ENCODE peak calls at places on chromosomes 13 and 19, in eight cellular contexts. One of them, this sample, is unnamed.

GRCh38 chr13:99225078-99225477 is 24.4 kb downstream of the UBAC2 start:
- DNase-seq in stimulated activated CD4-positive, alpha-beta T cell treated with anti-CD3 and anti-CD28 coated beads, Interleukin-15, amount 100 ng/mL, for 1 hour: no peak
- DNase-seq in astrocyte of the hippocampus: no peak
- DNase-seq in CD14-positive monocyte: no peak
- DNase-seq in progenitor cell of endocrine pancreas: no peak
- DNase-seq in dorsolateral prefrontal cortex: no peak
- DNase-seq in stimulated activated CD8-positive, alpha-beta memory T cell treated with anti-CD3 and anti-CD28 coated beads, Interleukin-4, amount 100 ng/mL, for 4 hours: no peak
- DNase-seq in ascending aorta: no peak
- DNase-seq in this sample: no peak

GRCh38 chr13:35881360-35881759 is 249.8 kb downstream of the DCLK1 start:
- DNase-seq in CD14-positive monocyte: no peak
- DNase-seq in dorsolateral prefrontal cortex: peak; percentile 87
- DNase-seq in ascending aorta: no peak
- DNase-seq in stimulated activated CD4-positive, alpha-beta T cell treated with anti-CD3 and anti-CD28 coated beads, Interleukin-15, amount 100 ng/mL, for 1 hour: no peak
- DNase-seq in astrocyte of the hippocampus: peak; percentile 84
- DNase-seq in stimulated activated CD8-positive, alpha-beta memory T cell treated with anti-CD3 and anti-CD28 coated beads, Interleukin-4, amount 100 ng/mL, for 4 hours: no peak
- DNase-seq in progenitor cell of endocrine pancreas: no peak
- DNase-seq in this sample: no peak

GRCh38 chr13:30698023-30698422 is 37.3 kb upstream of the ALOX5AP start:
- DNase-seq in dorsolateral prefrontal cortex: no peak
- DNase-seq in stimulated activated CD4-positive, alpha-beta T cell treated with anti-CD3 and anti-CD28 coated beads, Interleukin-15, amount 100 ng/mL, for 1 hour: no peak
- DNase-seq in astrocyte of the hippocampus: peak; percentile 67
- DNase-seq in ascending aorta: peak; percentile 37
- DNase-seq in CD14-positive monocyte: no peak
- DNase-seq in progenitor cell of endocrine pancreas: no peak
- DNase-seq in stimulated activated CD8-positive, alpha-beta memory T cell treated with anti-CD3 and anti-CD28 coated beads, Interleukin-4, amount 100 ng/mL, for 4 hours: no peak
- DNase-seq in this sample: no peak

GRCh38 chr13:112713517-112714253 is 23.8 kb downstream of the ATP11A start:
- DNase-seq in ascending aorta: peak; percentile 37
- DNase-seq in astrocyte of the hippocampus: no peak
- DNase-seq in progenitor cell of endocrine pancreas: no peak
- DNase-seq in stimulated activated CD4-positive, alpha-beta T cell treated with anti-CD3 and anti-CD28 coated beads, Interleukin-15, amount 100 ng/mL, for 1 hour: no peak
- DNase-seq in CD14-positive monocyte: no peak
- DNase-seq in dorsolateral prefrontal cortex: no peak
- DNase-seq in stimulated activated CD8-positive, alpha-beta memory T cell treated with anti-CD3 and anti-CD28 coated beads, Interleukin-4, amount 100 ng/mL, for 4 hours: no peak
- DNase-seq in this sample: no peak

GRCh38 chr13:59038824-59039223 is 1124.9 kb downstream of the DIAPH3 start:
- DNase-seq in progenitor cell of endocrine pancreas: no peak
- DNase-seq in CD14-positive monocyte: no peak
- DNase-seq in astrocyte of the hippocampus: peak; percentile 67
- DNase-seq in stimulated activated CD8-positive, alpha-beta memory T cell treated with anti-CD3 and anti-CD28 coated beads, Interleukin-4, amount 100 ng/mL, for 4 hours: no peak
- DNase-seq in dorsolateral prefrontal cortex: no peak
- DNase-seq in ascending aorta: no peak
- DNase-seq in stimulated activated CD4-positive, alpha-beta T cell treated with anti-CD3 and anti-CD28 coated beads, Interleukin-15, amount 100 ng/mL, for 1 hour: no peak
- DNase-seq in this sample: no peak

GRCh38 chr13:52371736-52372247 is 34.2 kb downstream of the THSD1 start:
- DNase-seq in dorsolateral prefrontal cortex: no peak
- DNase-seq in ascending aorta: no peak
- DNase-seq in stimulated activated CD8-positive, alpha-beta memory T cell treated with anti-CD3 and anti-CD28 coated beads, Interleukin-4, amount 100 ng/mL, for 4 hours: no peak
- DNase-seq in stimulated activated CD4-positive, alpha-beta T cell treated with anti-CD3 and anti-CD28 coated beads, Interleukin-15, amount 100 ng/mL, for 1 hour: no peak
- DNase-seq in CD14-positive monocyte: no peak
- DNase-seq in progenitor cell of endocrine pancreas: no peak
- DNase-seq in astrocyte of the hippocampus: peak; percentile 64
- DNase-seq in this sample: no peak

GRCh38 chr13:38630780-38631179 is 56.1 kb upstream of the FREM2 start:
- DNase-seq in progenitor cell of endocrine pancreas: no peak
- DNase-seq in stimulated activated CD4-positive, alpha-beta T cell treated with anti-CD3 and anti-CD28 coated beads, Interleukin-15, amount 100 ng/mL, for 1 hour: no peak
- DNase-seq in stimulated activated CD8-positive, alpha-beta memory T cell treated with anti-CD3 and anti-CD28 coated beads, Interleukin-4, amount 100 ng/mL, for 4 hours: no peak
- DNase-seq in astrocyte of the hippocampus: no peak
- DNase-seq in dorsolateral prefrontal cortex: no peak
- DNase-seq in ascending aorta: no peak
- DNase-seq in CD14-positive monocyte: no peak
- DNase-seq in this sample: no peak

GRCh38 chr19:55116232-55117062 is 990 bp downstream of the PPP1R12C start:
- DNase-seq in astrocyte of the hippocampus: peak; percentile 68
- DNase-seq in progenitor cell of endocrine pancreas: no peak
- DNase-seq in stimulated activated CD8-positive, alpha-beta memory T cell treated with anti-CD3 and anti-CD28 coated beads, Interleukin-4, amount 100 ng/mL, for 4 hours: no peak
- DNase-seq in ascending aorta: peak; percentile 84
- DNase-seq in CD14-positive monocyte: peak; percentile 80
- DNase-seq in stimulated activated CD4-positive, alpha-beta T cell treated with anti-CD3 and anti-CD28 coated beads, Interleukin-15, amount 100 ng/mL, for 1 hour: no peak
- DNase-seq in dorsolateral prefrontal cortex: peak; percentile 83
- DNase-seq in this sample: no peak

GRCh38 chr19:4452230-4452990 is 5.2 kb downstream of the UBXN6 start:
- DNase-seq in astrocyte of the hippocampus: no peak
- DNase-seq in progenitor cell of endocrine pancreas: no peak
- DNase-seq in CD14-positive monocyte: no peak
- DNase-seq in ascending aorta: no peak
- DNase-seq in dorsolateral prefrontal cortex: no peak
- DNase-seq in stimulated activated CD4-positive, alpha-beta T cell treated with anti-CD3 and anti-CD28 coated beads, Interleukin-15, amount 100 ng/mL, for 1 hour: no peak
- DNase-seq in stimulated activated CD8-positive, alpha-beta memory T cell treated with anti-CD3 and anti-CD28 coated beads, Interleukin-4, amount 100 ng/mL, for 4 hours: no peak
- DNase-seq in this sample: no peak

GRCh38 chr13:60583911-60584753 is 187.1 kb downstream of the TDRD3 start:
- DNase-seq in stimulated activated CD8-positive, alpha-beta memory T cell treated with anti-CD3 and anti-CD28 coated beads, Interleukin-4, amount 100 ng/mL, for 4 hours: no peak
- DNase-seq in astrocyte of the hippocampus: peak; percentile 69
- DNase-seq in CD14-positive monocyte: no peak
- DNase-seq in dorsolateral prefrontal cortex: peak; percentile 21
- DNase-seq in progenitor cell of endocrine pancreas: no peak
- DNase-seq in ascending aorta: no peak
- DNase-seq in stimulated activated CD4-positive, alpha-beta T cell treated with anti-CD3 and anti-CD28 coated beads, Interleukin-15, amount 100 ng/mL, for 1 hour: no peak
- DNase-seq in this sample: peak; percentile 5

GRCh38 chr19:3499738-3500428 is 591 bp downstream of the DOHH start:
- DNase-seq in stimulated activated CD4-positive, alpha-beta T cell treated with anti-CD3 and anti-CD28 coated beads, Interleukin-15, amount 100 ng/mL, for 1 hour: no peak
- DNase-seq in astrocyte of the hippocampus: no peak
- DNase-seq in stimulated activated CD8-positive, alpha-beta memory T cell treated with anti-CD3 and anti-CD28 coated beads, Interleukin-4, amount 100 ng/mL, for 4 hours: no peak
- DNase-seq in progenitor cell of endocrine pancreas: no peak
- DNase-seq in ascending aorta: no peak
- DNase-seq in dorsolateral prefrontal cortex: no peak
- DNase-seq in CD14-positive monocyte: no peak
- DNase-seq in this sample: no peak

GRCh38 chr13:93246069-93246468 is 19.5 kb downstream of the GPC6 start:
- DNase-seq in progenitor cell of endocrine pancreas: no peak
- DNase-seq in stimulated activated CD8-positive, alpha-beta memory T cell treated with anti-CD3 and anti-CD28 coated beads, Interleukin-4, amount 100 ng/mL, for 4 hours: no peak
- DNase-seq in dorsolateral prefrontal cortex: no peak
- DNase-seq in ascending aorta: no peak
- DNase-seq in astrocyte of the hippocampus: no peak
- DNase-seq in stimulated activated CD4-positive, alpha-beta T cell treated with anti-CD3 and anti-CD28 coated beads, Interleukin-15, amount 100 ng/mL, for 1 hour: no peak
- DNase-seq in CD14-positive monocyte: no peak
- DNase-seq in this sample: no peak

GRCh38 chr19:383922-384800 is 24.8 kb downstream of the C2CD4C start:
- DNase-seq in dorsolateral prefrontal cortex: no peak
- DNase-seq in stimulated activated CD8-positive, alpha-beta memory T cell treated with anti-CD3 and anti-CD28 coated beads, Interleukin-4, amount 100 ng/mL, for 4 hours: no peak
- DNase-seq in CD14-positive monocyte: no peak
- DNase-seq in stimulated activated CD4-positive, alpha-beta T cell treated with anti-CD3 and anti-CD28 coated beads, Interleukin-15, amount 100 ng/mL, for 1 hour: no peak
- DNase-seq in ascending aorta: peak; percentile 51
- DNase-seq in progenitor cell of endocrine pancreas: no peak
- DNase-seq in astrocyte of the hippocampus: peak; percentile 48
- DNase-seq in this sample: no peak

GRCh38 chr13:110290811-110291210 is 16.1 kb downstream of the COL4A1 start:
- DNase-seq in ascending aorta: peak; percentile 60
- DNase-seq in stimulated activated CD8-positive, alpha-beta memory T cell treated with anti-CD3 and anti-CD28 coated beads, Interleukin-4, amount 100 ng/mL, for 4 hours: no peak
- DNase-seq in CD14-positive monocyte: no peak
- DNase-seq in dorsolateral prefrontal cortex: no peak
- DNase-seq in stimulated activated CD4-positive, alpha-beta T cell treated with anti-CD3 and anti-CD28 coated beads, Interleukin-15, amount 100 ng/mL, for 1 hour: no peak
- DNase-seq in astrocyte of the hippocampus: no peak
- DNase-seq in progenitor cell of endocrine pancreas: no peak
- DNase-seq in this sample: no peak

GRCh38 chr19:3176715-3177501 is 1.7 kb upstream of the S1PR4 start:
- DNase-seq in stimulated activated CD8-positive, alpha-beta memory T cell treated with anti-CD3 and anti-CD28 coated beads, Interleukin-4, amount 100 ng/mL, for 4 hours: peak; percentile 47
- DNase-seq in astrocyte of the hippocampus: peak; percentile 64
- DNase-seq in progenitor cell of endocrine pancreas: no peak
- DNase-seq in CD14-positive monocyte: peak; percentile 88
- DNase-seq in dorsolateral prefrontal cortex: no peak
- DNase-seq in ascending aorta: no peak
- DNase-seq in stimulated activated CD4-positive, alpha-beta T cell treated with anti-CD3 and anti-CD28 coated beads, Interleukin-15, amount 100 ng/mL, for 1 hour: peak; percentile 55
- DNase-seq in this sample: no peak

GRCh38 chr13:99376924-99377323 is 69.7 kb upstream of the GPR183 start:
- DNase-seq in CD14-positive monocyte: no peak
- DNase-seq in stimulated activated CD4-positive, alpha-beta T cell treated with anti-CD3 and anti-CD28 coated beads, Interleukin-15, amount 100 ng/mL, for 1 hour: no peak
- DNase-seq in ascending aorta: no peak
- DNase-seq in astrocyte of the hippocampus: no peak
- DNase-seq in dorsolateral prefrontal cortex: no peak
- DNase-seq in progenitor cell of endocrine pancreas: no peak
- DNase-seq in stimulated activated CD8-positive, alpha-beta memory T cell treated with anti-CD3 and anti-CD28 coated beads, Interleukin-4, amount 100 ng/mL, for 4 hours: no peak
- DNase-seq in this sample: no peak

GRCh38 chr19:41784337-41785239 is 11.8 kb upstream of the CEACAM3 start:
- DNase-seq in stimulated activated CD4-positive, alpha-beta T cell treated with anti-CD3 and anti-CD28 coated beads, Interleukin-15, amount 100 ng/mL, for 1 hour: no peak
- DNase-seq in dorsolateral prefrontal cortex: no peak
- DNase-seq in CD14-positive monocyte: no peak
- DNase-seq in stimulated activated CD8-positive, alpha-beta memory T cell treated with anti-CD3 and anti-CD28 coated beads, Interleukin-4, amount 100 ng/mL, for 4 hours: no peak
- DNase-seq in progenitor cell of endocrine pancreas: no peak
- DNase-seq in ascending aorta: no peak
- DNase-seq in astrocyte of the hippocampus: no peak
- DNase-seq in this sample: no peak

GRCh38 chr19:7461841-7462629 is 26.8 kb downstream of the PEX11G start:
- DNase-seq in astrocyte of the hippocampus: no peak
- DNase-seq in stimulated activated CD8-positive, alpha-beta memory T cell treated with anti-CD3 and anti-CD28 coated beads, Interleukin-4, amount 100 ng/mL, for 4 hours: no peak
- DNase-seq in progenitor cell of endocrine pancreas: no peak
- DNase-seq in ascending aorta: no peak
- DNase-seq in dorsolateral prefrontal cortex: no peak
- DNase-seq in CD14-positive monocyte: no peak
- DNase-seq in stimulated activated CD4-positive, alpha-beta T cell treated with anti-CD3 and anti-CD28 coated beads, Interleukin-15, amount 100 ng/mL, for 1 hour: no peak
- DNase-seq in this sample: no peak

GRCh38 chr13:33261426-33262068 is 24.0 kb downstream of the STARD13 start:
- DNase-seq in stimulated activated CD4-positive, alpha-beta T cell treated with anti-CD3 and anti-CD28 coated beads, Interleukin-15, amount 100 ng/mL, for 1 hour: no peak
- DNase-seq in ascending aorta: no peak
- DNase-seq in CD14-positive monocyte: no peak
- DNase-seq in stimulated activated CD8-positive, alpha-beta memory T cell treated with anti-CD3 and anti-CD28 coated beads, Interleukin-4, amount 100 ng/mL, for 4 hours: no peak
- DNase-seq in dorsolateral prefrontal cortex: no peak
- DNase-seq in progenitor cell of endocrine pancreas: no peak
- DNase-seq in astrocyte of the hippocampus: no peak
- DNase-seq in this sample: no peak

GRCh38 chr13:112868308-112868707 is 100.7 kb upstream of the MCF2L start:
- DNase-seq in stimulated activated CD4-positive, alpha-beta T cell treated with anti-CD3 and anti-CD28 coated beads, Interleukin-15, amount 100 ng/mL, for 1 hour: no peak
- DNase-seq in astrocyte of the hippocampus: no peak
- DNase-seq in dorsolateral prefrontal cortex: no peak
- DNase-seq in progenitor cell of endocrine pancreas: no peak
- DNase-seq in CD14-positive monocyte: no peak
- DNase-seq in stimulated activated CD8-positive, alpha-beta memory T cell treated with anti-CD3 and anti-CD28 coated beads, Interleukin-4, amount 100 ng/mL, for 4 hours: no peak
- DNase-seq in ascending aorta: peak; percentile 15
- DNase-seq in this sample: no peak

GRCh38 chr13:45328661-45329105 is 12.3 kb downstream of the TPT1 start:
- DNase-seq in stimulated activated CD4-positive, alpha-beta T cell treated with anti-CD3 and anti-CD28 coated beads, Interleukin-15, amount 100 ng/mL, for 1 hour: no peak
- DNase-seq in progenitor cell of endocrine pancreas: no peak
- DNase-seq in dorsolateral prefrontal cortex: no peak
- DNase-seq in CD14-positive monocyte: no peak
- DNase-seq in stimulated activated CD8-positive, alpha-beta memory T cell treated with anti-CD3 and anti-CD28 coated beads, Interleukin-4, amount 100 ng/mL, for 4 hours: no peak
- DNase-seq in astrocyte of the hippocampus: peak; percentile 69
- DNase-seq in ascending aorta: no peak
- DNase-seq in this sample: no peak

GRCh38 chr13:29924482-29924884 is 74.1 kb upstream of the UBL3 start:
- DNase-seq in ascending aorta: no peak
- DNase-seq in astrocyte of the hippocampus: peak; percentile 79
- DNase-seq in progenitor cell of endocrine pancreas: no peak
- DNase-seq in dorsolateral prefrontal cortex: no peak
- DNase-seq in CD14-positive monocyte: no peak
- DNase-seq in stimulated activated CD8-positive, alpha-beta memory T cell treated with anti-CD3 and anti-CD28 coated beads, Interleukin-4, amount 100 ng/mL, for 4 hours: no peak
- DNase-seq in stimulated activated CD4-positive, alpha-beta T cell treated with anti-CD3 and anti-CD28 coated beads, Interleukin-15, amount 100 ng/mL, for 1 hour: no peak
- DNase-seq in this sample: no peak